ENCODE peak calls at places on chromosomes 6 and 20, in four cellular contexts. H, D, J and A are unnamed samples.

GRCh38 chr6:136696783-136697364 is 95.4 kb downstream of the MAP3K5 start:
- DNase-seq in H (no peak), D (no peak), J (no peak), A (no peak)

GRCh38 chr6:3513416-3513815 is 56.6 kb upstream of the SLC22A23 start:
- DNase-seq in H (no peak), D (no peak), J (no peak), A (no peak)

GRCh38 chr6:147507162-147508072 is 1.1 kb upstream of the SAMD5 start:
- DNase-seq in H (peak), D (peak), J (no peak), A (no peak)

GRCh38 chr20:26169506-26169905 is 472.9 kb upstream of the ZNF337 start:
- DNase-seq in H (no peak), D (no peak), J (no peak), A (no peak)

GRCh38 chr6:100479180-100480035 is 14.7 kb upstream of the SIM1 start:
- DNase-seq in H (peak), D (no peak), J (peak), A (peak)

GRCh38 chr20:59783020-59784010 is 150.1 kb downstream of the SYCP2 start:
- DNase-seq in H (peak), D (peak), J (peak), A (peak)

GRCh38 chr20:13302647-13303425 is 81.8 kb downstream of the ISM1 start:
- DNase-seq in H (peak), D (peak), J (peak), A (peak)

GRCh38 chr6:105831321-105831720 is 254.8 kb upstream of the PRDM1 start:
- DNase-seq in H (no peak), D (no peak), J (no peak), A (no peak)

GRCh38 chr6:34981951-34982350 is 92.9 kb downstream of the ANKS1A start:
- DNase-seq in H (no peak), D (no peak), J (no peak), A (no peak)

GRCh38 chr6:52664991-52665686 is 5.8 kb upstream of the TMEM14A start:
- DNase-seq in H (no peak), D (no peak), J (no peak), A (no peak)

GRCh38 chr6:101722991-101723579 is 329.6 kb downstream of the GRIK2 start:
- DNase-seq in H (no peak), D (no peak), J (no peak), A (no peak)

GRCh38 chr6:68760941-68761676 is 126.0 kb downstream of the ADGRB3 start:
- DNase-seq in H (no peak), D (no peak), J (no peak), A (no peak)

GRCh38 chr6:3001773-3002293 is 2.1 kb downstream of the NQO2 start:
- DNase-seq in H (peak), D (peak), J (peak), A (peak)

GRCh38 chr6:54595844-54596243 is 250.7 kb upstream of the FAM83B start:
- DNase-seq in H (no peak), D (no peak), J (no peak), A (no peak)

GRCh38 chr6:159679091-159680077 is 13.7 kb downstream of the SOD2 start:
- DNase-seq in H (no peak), D (no peak), J (no peak), A (no peak)

GRCh38 chr6:92588126-92588525 is 831.2 kb downstream of the EPHA7 start:
- DNase-seq in H (no peak), D (no peak), J (no peak), A (no peak)

GRCh38 chr6:118565317-118565960 is 17.3 kb downstream of the PLN start:
- DNase-seq in H (peak), D (peak), J (peak), A (peak)

GRCh38 chr20:8535403-8536003 is 403.4 kb downstream of the PLCB1 start:
- DNase-seq in H (peak), D (peak), J (peak), A (no peak)

GRCh38 chr6:146548898-146549374 is 5.3 kb downstream of the RAB32 start:
- DNase-seq in H (no peak), D (no peak), J (no peak), A (no peak)

GRCh38 chr20:32922466-32922865 is 63.7 kb downstream of the EFCAB8 start:
- DNase-seq in H (no peak), D (no peak), J (no peak), A (no peak)

GRCh38 chr6:79377047-79377446 is 142.6 kb upstream of the HMGN3 start:
- DNase-seq in H (no peak), D (no peak), J (no peak), A (no peak)

GRCh38 chr6:122432816-122433215 is 33.4 kb downstream of the HSF2 start:
- DNase-seq in H (no peak), D (no peak), J (no peak), A (no peak)

GRCh38 chr6:35165630-35166071 is 24.5 kb upstream of the TCP11 start:
- DNase-seq in H (no peak), D (no peak), J (peak), A (no peak)

GRCh38 chr6:12709116-12709515 is 7.5 kb upstream of the PHACTR1 start:
- DNase-seq in H (no peak), D (no peak), J (no peak), A (no peak)

GRCh38 chr6:14282326-14282725 is 164.8 kb downstream of the CD83 start:
- DNase-seq in H (no peak), D (no peak), J (no peak), A (no peak)

GRCh38 chr6:26273673-26274595 is 91.1 kb upstream of the BTN3A2 start:
- DNase-seq in H (no peak), D (no peak), J (no peak), A (no peak)

GRCh38 chr6:20319520-20320357 is 81.9 kb upstream of the E2F3 start:
- DNase-seq in H (no peak), D (no peak), J (no peak), A (no peak)

GRCh38 chr20:13017235-13017634 is 8.5 kb downstream of the SPTLC3 start:
- DNase-seq in H (no peak), D (no peak), J (no peak), A (no peak)

GRCh38 chr6:69825904-69826303 is 29.1 kb upstream of the LMBRD1 start:
- DNase-seq in H (no peak), D (no peak), J (peak), A (no peak)

GRCh38 chr6:138246650-138247440 is 28.6 kb upstream of the PBOV1 start:
- DNase-seq in H (no peak), D (no peak), J (no peak), A (no peak)

GRCh38 chr6:39312912-39313525 is 1.2 kb downstream of the KCNK17 start:
- DNase-seq in H (no peak), D (no peak), J (no peak), A (no peak)

GRCh38 chr6:142187209-142187608 is 40.1 kb downstream of the VTA1 start:
- DNase-seq in H (no peak), D (no peak), J (no peak), A (no peak)

GRCh38 chr6:5599112-5599511 is 337.8 kb downstream of the FARS2 start:
- DNase-seq in H (no peak), D (no peak), J (no peak), A (no peak)

GRCh38 chr6:121592955-121593665 is 157.7 kb downstream of the GJA1 start:
- DNase-seq in H (no peak), D (no peak), J (no peak), A (no peak)

GRCh38 chr6:158680441-158680840 is 30.6 kb downstream of the SYTL3 start:
- DNase-seq in H (no peak), D (no peak), J (no peak), A (no peak)

GRCh38 chr20:45470262-45470931 is 844 bp downstream of the WFDC2 start:
- DNase-seq in H (peak), D (no peak), J (no peak), A (no peak)

GRCh38 chr20:23082846-23083552 is 3.1 kb downstream of the CD93 start:
- DNase-seq in H (peak), D (no peak), J (no peak), A (no peak)

GRCh38 chr6:48290595-48290994 is 179.6 kb upstream of the PTCHD4 start:
- DNase-seq in H (no peak), D (no peak), J (no peak), A (no peak)

GRCh38 chr6:33297406-33297955 is 1.3 kb downstream of the RGL2 start:
- DNase-seq in H (peak), D (no peak), J (no peak), A (no peak)

GRCh38 chr6:33298773-33299236 is at the start of gene RGL2:
- DNase-seq in H (peak), D (no peak), J (no peak), A (no peak)

GRCh38 chr6:33301877-33302276 is 3.1 kb upstream of the RGL2 start:
- DNase-seq in H (no peak), D (no peak), J (no peak), A (no peak)

GRCh38 chr6:33297956-33298772 is 578 bp downstream of the RGL2 start:
- DNase-seq in H (peak), D (peak), J (peak), A (peak)

GRCh38 chr6:33299237-33299944 is 649 bp upstream of the RGL2 start:
- DNase-seq in H (peak), D (peak), J (peak), A (peak)
- TF ChIP-seq REST in H (no peak), D (no peak), J (peak), A (no peak)

GRCh38 chr6:11277275-11278206 is 45.1 kb upstream of the NEDD9 start:
- DNase-seq in H (peak), D (peak), J (peak), A (no peak)

GRCh38 chr6:11276911-11277274 is 44.4 kb upstream of the NEDD9 start:
- DNase-seq in H (no peak), D (no peak), J (no peak), A (no peak)

GRCh38 chr6:11278207-11278559 is 45.7 kb upstream of the NEDD9 start:
- DNase-seq in H (no peak), D (no peak), J (no peak), A (no peak)

GRCh38 chr6:11280394-11280793 is 47.9 kb upstream of the NEDD9 start:
- DNase-seq in H (no peak), D (no peak), J (no peak), A (no peak)

DNA sequence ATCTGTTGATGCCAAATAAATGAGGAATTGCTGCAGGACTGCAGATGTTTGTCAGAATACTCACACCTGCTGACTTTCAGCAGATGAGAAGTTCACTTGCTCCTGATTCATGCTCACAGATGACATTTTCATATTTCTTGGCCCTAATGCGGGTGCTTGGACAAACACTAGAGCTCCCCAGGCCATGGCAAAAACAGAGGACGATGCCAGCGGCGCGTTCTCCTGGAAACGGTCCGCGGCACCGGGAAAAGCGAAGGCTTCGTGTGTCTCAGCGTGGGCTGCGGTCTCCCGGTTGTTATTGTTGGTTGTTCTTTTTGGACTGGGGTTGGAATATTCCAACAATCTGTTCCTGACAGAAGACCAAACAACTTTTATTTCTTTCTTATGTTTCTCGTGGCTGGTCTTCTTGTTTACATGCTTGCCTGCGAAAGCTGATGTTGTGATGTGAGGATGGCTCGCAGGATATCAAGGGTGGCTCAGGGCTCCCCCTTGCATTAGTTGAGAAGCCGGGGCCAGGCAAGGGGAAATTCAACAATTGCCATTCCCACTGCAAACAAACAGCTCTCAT is 46.8 kb upstream of the NEDD9 start:
- DNase-seq in H (no peak), D (no peak), J (no peak), A (no peak)
- TF ChIP-seq REST in H (no peak), D (no peak), J (no peak), A (no peak)

GRCh38 chr20:15141880-15142279 is 804.5 kb upstream of the FLRT3 start:
- DNase-seq in H (no peak), D (no peak), J (no peak), A (no peak)

GRCh38 chr20:15143478-15143877 is 806.1 kb upstream of the FLRT3 start:
- DNase-seq in H (no peak), D (no peak), J (no peak), A (no peak)

GRCh38 chr20:15144911-15145310 is 807.5 kb upstream of the FLRT3 start:
- DNase-seq in H (no peak), D (no peak), J (no peak), A (no peak)

DNA sequence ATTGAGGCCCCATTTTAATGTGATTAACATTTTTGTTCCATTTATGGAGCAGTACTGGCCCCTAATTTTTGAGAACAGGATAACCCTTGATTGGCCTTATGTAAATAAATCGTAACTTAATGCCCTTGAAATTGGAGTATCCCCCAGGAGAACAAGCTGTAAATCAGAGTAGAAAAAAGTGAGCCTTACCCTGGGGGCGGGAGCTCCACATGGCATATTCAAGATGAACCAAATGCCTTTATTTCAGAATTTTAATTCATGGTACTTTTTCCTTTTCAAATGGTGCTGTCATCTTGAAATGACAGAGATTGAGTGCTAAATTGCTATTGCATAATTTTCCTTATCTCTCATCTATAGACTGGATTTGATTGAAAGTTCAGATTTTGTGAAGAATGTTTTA is 809.5 kb upstream of the FLRT3 start:
- DNase-seq in H (peak), D (no peak), J (no peak), A (no peak)
- TF ChIP-seq REST in H (no peak), D (no peak), J (no peak), A (no peak)

GRCh38 chr20:62905536-62906117 is 20.7 kb downstream of the DIDO1 start:
- DNase-seq in H (no peak), D (no peak), J (no peak), A (no peak)
- TF ChIP-seq REST in H (no peak), D (no peak), J (no peak), A (no peak)

DNA sequence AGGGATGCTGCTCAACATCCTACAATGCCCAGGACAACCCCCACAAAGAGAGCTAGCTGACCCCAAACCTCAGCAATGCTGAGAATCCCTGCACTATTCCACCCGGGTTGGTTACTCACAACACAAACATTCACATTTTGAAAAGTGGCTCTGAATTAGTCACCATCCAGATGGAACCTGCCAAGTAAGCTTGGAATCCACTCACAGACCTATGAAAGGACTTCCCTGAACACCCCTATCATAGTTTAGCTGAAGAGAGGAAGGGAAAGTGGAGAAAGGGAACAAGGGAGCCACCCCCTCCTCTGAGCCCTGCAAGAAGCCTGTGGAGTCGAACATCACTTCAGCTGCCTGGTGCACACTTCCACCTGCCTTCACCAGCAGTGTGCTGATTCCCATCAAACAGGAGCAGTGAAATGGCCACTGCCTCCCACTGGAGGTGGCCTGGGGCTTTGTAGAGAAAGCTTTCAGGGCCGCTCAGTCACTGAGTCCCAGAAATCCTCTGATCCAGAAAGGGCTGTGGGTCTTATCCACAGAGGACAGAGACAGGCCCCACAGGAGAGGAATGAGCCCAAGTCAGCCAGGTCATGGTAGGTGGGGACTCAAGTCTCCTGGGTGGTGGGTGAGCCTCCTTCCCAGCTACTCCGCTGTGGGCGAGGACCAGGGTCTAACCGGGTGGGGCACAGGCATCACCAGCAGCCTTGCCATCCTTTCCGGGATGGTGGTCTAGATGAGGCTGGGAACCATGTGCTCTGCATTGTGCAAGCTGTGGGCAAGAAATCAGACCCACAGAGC is 203.7 kb downstream of the SYNDIG1 start:
- DNase-seq in H (no peak), D (peak), J (no peak), A (no peak)
- TF ChIP-seq REST in H (no peak), D (no peak), J (no peak), A (no peak)

DNA sequence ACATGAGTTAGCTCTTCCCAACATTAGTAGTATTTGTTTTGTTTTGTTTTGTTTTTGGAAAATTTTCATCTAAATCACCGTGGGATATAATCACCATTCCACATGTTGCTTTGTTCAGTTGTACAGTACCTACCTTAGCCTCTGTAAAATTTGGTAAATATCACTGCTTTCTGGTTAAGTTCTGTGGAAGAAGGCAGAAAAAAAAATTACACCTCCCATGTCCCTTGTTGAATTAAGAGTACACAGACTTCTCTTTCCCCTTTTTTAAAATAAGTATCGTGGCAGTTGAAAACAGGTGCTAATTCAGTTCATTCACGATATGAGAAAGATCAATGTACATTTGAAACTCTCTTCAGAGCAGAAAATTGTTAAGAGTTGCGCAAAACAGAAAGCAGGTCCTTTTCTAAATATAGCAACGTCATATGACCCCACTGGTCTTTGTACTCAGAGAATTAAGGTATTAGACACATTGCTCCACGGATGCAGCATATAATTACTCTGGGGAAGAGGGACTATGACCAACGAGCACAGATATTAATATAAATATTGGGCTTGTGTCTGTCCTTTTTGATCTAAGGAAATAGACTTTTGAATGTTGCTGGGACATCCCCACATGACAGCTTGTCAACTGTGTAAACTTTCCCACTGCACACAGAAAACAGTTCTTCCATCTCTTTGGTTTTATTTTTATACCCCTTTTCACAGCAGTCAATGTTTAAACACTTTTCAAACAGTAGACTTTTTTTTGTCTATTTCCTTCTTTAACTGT is 58.6 kb upstream of the ZNF217 start:
- DNase-seq in H (no peak), D (no peak), J (peak), A (no peak)
- TF ChIP-seq REST in H (no peak), D (no peak), J (peak), A (no peak)

DNA sequence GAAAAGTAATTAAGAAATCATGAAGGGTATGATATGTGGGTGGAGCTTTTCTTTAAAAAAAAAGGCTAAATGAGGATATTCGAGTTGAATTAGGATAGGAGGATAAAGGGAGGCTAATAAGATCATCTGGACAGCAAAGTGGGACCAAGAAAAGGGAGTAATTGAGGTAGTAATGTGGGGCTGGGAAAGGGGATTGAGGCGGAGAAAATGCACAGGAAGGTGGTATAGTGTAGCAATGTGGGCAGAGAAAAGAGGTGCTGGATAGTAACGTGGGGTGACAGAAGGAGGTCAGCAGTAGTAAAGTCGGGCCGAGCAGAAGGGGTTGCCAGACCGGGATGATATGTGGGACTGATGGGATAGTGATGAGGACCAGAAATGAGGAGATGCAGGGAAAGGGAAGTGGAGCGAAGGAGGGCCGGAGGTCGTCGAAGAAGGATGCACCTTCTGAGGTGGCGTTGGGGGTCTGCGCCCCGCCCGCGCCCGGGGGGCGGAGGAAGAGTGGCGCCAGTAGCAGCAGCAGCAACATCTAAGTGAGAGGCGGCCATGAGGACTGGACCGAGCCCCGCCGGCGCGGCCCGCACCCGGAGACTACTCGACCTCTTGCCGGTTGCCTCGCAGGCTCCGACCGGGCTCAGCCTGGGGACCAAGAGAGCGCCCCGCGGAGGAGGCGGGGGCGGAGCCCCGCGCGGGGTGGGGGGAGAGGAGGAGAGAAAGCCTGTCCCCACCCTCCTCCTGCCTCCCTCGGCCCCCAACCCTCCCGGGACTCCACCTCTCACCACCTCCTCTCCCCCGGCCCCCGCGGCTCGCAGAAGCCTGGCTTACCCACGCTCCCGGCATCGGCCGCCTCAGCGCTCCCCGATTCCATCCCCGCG is 887 bp downstream of the GABBR1 start:
- DNase-seq in H (peak), D (peak), J (no peak), A (no peak)
- TF ChIP-seq REST in H (no peak), D (no peak), J (no peak), A (no peak)